ENCODE peak calls at places on chromosomes 5 and 9, in nine cellular contexts. V is choroid plexus epithelial cell; U is anterior cingulate cortex; L is bronchial epithelial cell; T is activated CD8-positive, alpha-beta memory T cell treated with anti-CD3 and anti-CD28 coated beads for 24 hours; S is ureter; K is stimulated activated CD8-positive, alpha-beta memory T cell treated with anti-CD3 and anti-CD28 coated beads, Interleukin-15, amount 100 ng/mL, for 24 hours; P is KBM-7; D is activated naive CD4-positive, alpha-beta T cell. Z is an unnamed sample.

GRCh38 chr9:117074337-117074662 is 340.6 kb downstream of the ASTN2 start:
- DNase-seq in K (no peak), L (no peak), U (no peak), V (no peak), T (no peak), D (no peak), S (no peak), P (no peak), Z (no peak)

GRCh38 chr5:83764101-83764500 is 43.4 kb upstream of the HAPLN1 start:
- DNase-seq in S (no peak), K (no peak), P (no peak), D (no peak), U (no peak), L (no peak), V (no peak), T (no peak), Z (no peak)

GRCh38 chr9:13386935-13387667 is 107.6 kb upstream of the MPDZ start:
- DNase-seq in K (no peak), S (no peak), L (no peak), D (no peak), V (peak; percentile 94), T (no peak), P (no peak), U (no peak), Z (no peak)

GRCh38 chr5:72552041-72552557 is 44.9 kb upstream of the ZNF366 start:
- DNase-seq in L (peak; percentile 70), D (no peak), U (no peak), K (no peak), T (no peak), S (no peak), V (peak; percentile 75), P (no peak), Z (no peak)

GRCh38 chr5:77945874-77946273 is 169.7 kb upstream of the TBCA start:
- DNase-seq in D (no peak), S (no peak), K (no peak), U (peak; percentile 27), P (no peak), L (no peak), V (no peak), T (no peak), Z (no peak)

GRCh38 chr5:174355208-174355612 is 309.7 kb downstream of the NSG2 start:
- DNase-seq in P (no peak), U (no peak), K (no peak), T (no peak), V (peak; percentile 85), L (peak; percentile 24), S (no peak), D (no peak), Z (no peak)

GRCh38 chr5:157607371-157608161 is 32.0 kb upstream of the ADAM19 start:
- DNase-seq in P (no peak), V (peak; percentile 70), T (peak; percentile 77), S (no peak), K (no peak), U (no peak), D (peak; percentile 9), L (peak; percentile 88), Z (peak; percentile 56)

GRCh38 chr5:37112383-37112991 is 136.7 kb downstream of the CPLANE1 start:
- DNase-seq in V (no peak), K (no peak), P (no peak), T (no peak), D (no peak), U (no peak), L (peak; percentile 14), S (no peak), Z (no peak)

GRCh38 chr9:108001219-108001618 is 511.6 kb upstream of the KLF4 start:
- DNase-seq in T (no peak), D (no peak), V (no peak), L (no peak), S (no peak), K (no peak), P (no peak), U (no peak), Z (no peak)

GRCh38 chr9:98356953-98357352 is 101.5 kb upstream of the TBC1D2 start:
- DNase-seq in P (no peak), L (peak; percentile 87), D (no peak), K (no peak), T (no peak), U (no peak), S (no peak), V (peak; percentile 61), Z (no peak)

GRCh38 chr5:147303976-147304375 is 69.2 kb downstream of the STK32A start:
- DNase-seq in V (peak; percentile 36), S (no peak), D (no peak), L (peak; percentile 92), T (no peak), P (no peak), K (no peak), U (no peak), Z (no peak)

GRCh38 chr5:95081500-95082355 is 203.2 kb downstream of the MCTP1 start:
- DNase-seq in V (peak; percentile 97), K (no peak), L (peak; percentile 95), U (no peak), T (no peak), P (peak; percentile 63), D (peak; percentile 13), S (no peak), Z (no peak)

GRCh38 chr9:105127863-105128220 is 116.6 kb upstream of the SLC44A1 start:
- DNase-seq in L (peak; percentile 71), K (no peak), P (peak; percentile 92), V (peak; percentile 70), U (no peak), D (no peak), S (no peak), T (no peak), Z (peak; percentile 53)

GRCh38 chr9:126448865-126449577 is 122.4 kb downstream of the MVB12B start:
- DNase-seq in T (peak; percentile 43), V (no peak), D (no peak), P (no peak), S (no peak), L (no peak), U (no peak), K (no peak), Z (no peak)

GRCh38 chr9:128055222-128056040 is 11.7 kb downstream of the NAIF1 start:
- DNase-seq in T (no peak), V (peak; percentile 79), S (no peak), L (no peak), P (no peak), D (no peak), U (no peak), K (no peak), Z (no peak)

GRCh38 chr9:27183151-27183550 is 74.1 kb downstream of the TEK start:
- DNase-seq in P (no peak), V (no peak), T (no peak), K (no peak), D (no peak), U (no peak), L (no peak), S (no peak), Z (no peak)

GRCh38 chr9:17349816-17350215 is 215.0 kb downstream of the CNTLN start:
- DNase-seq in U (no peak), V (peak; percentile 66), P (no peak), L (peak; percentile 7), K (no peak), T (no peak), S (no peak), D (no peak), Z (no peak)

GRCh38 chr5:43190755-43191603 is 1.0 kb upstream of the NIM1K start:
- DNase-seq in S (no peak), P (peak; percentile 47), D (no peak), T (no peak), L (peak; percentile 29), U (no peak), K (no peak), V (peak; percentile 59), Z (no peak)

GRCh38 chr9:108041551-108041950 is 552.0 kb upstream of the KLF4 start:
- DNase-seq in T (no peak), V (peak; percentile 71), U (no peak), D (no peak), K (no peak), S (no peak), L (peak; percentile 96), P (no peak), Z (no peak)

GRCh38 chr9:131839281-131840084 is 99.6 kb upstream of the RAPGEF1 start:
- DNase-seq in T (peak; percentile 58), K (no peak), P (no peak), V (peak; percentile 71), S (no peak), L (peak; percentile 54), D (peak; percentile 16), U (no peak), Z (peak; percentile 14)

GRCh38 chr5:38201158-38201557 is 57.2 kb upstream of the EGFLAM start:
- DNase-seq in L (no peak), K (no peak), V (no peak), S (no peak), T (no peak), U (no peak), D (no peak), P (no peak), Z (no peak)

GRCh38 chr9:130184983-130185382 is 12.8 kb downstream of the NCS1 start:
- DNase-seq in S (no peak), D (no peak), P (no peak), U (no peak), L (no peak), K (no peak), T (no peak), V (no peak), Z (no peak)

GRCh38 chr9:83707518-83707767 is 315 bp downstream of the UBQLN1 start:
- DNase-seq in P (no peak), D (peak; percentile 73), V (no peak), S (no peak), T (no peak), U (no peak), K (no peak), L (peak; percentile 61), Z (no peak)

GRCh38 chr9:738209-738915 is 103.1 kb upstream of the DMRT1 start:
- DNase-seq in S (peak; percentile 62), K (no peak), P (no peak), L (peak; percentile 97), D (no peak), T (no peak), V (peak; percentile 92), U (peak; percentile 15), Z (no peak)

GRCh38 chr5:93126634-93127033 is 454.4 kb downstream of the NR2F1-AS1 start:
- DNase-seq in S (no peak), P (no peak), D (no peak), V (peak; percentile 37), U (no peak), L (peak; percentile 56), T (no peak), K (no peak), Z (no peak)

GRCh38 chr5:161546463-161547301 is at the start of gene GABRB2:
- DNase-seq in U (peak; percentile 6), L (peak; percentile 25), D (no peak), P (peak; percentile 72), K (no peak), S (no peak), T (peak; percentile 60), V (peak; percentile 21), Z (no peak)

GRCh38 chr5:156922207-156922792 is 40.7 kb downstream of the TIMD4 start:
- DNase-seq in T (no peak), P (no peak), S (no peak), V (no peak), U (no peak), D (no peak), K (no peak), L (no peak), Z (no peak)

GRCh38 chr5:36066540-36067210 is at the start of gene UGT3A2:
- DNase-seq in L (no peak), U (no peak), P (peak; percentile 40), K (no peak), D (no peak), V (no peak), S (no peak), T (no peak), Z (no peak)

GRCh38 chr9:34279431-34279830 is 49.6 kb downstream of the KIF24 start:
- DNase-seq in U (no peak), T (no peak), S (no peak), L (peak; percentile 83), D (no peak), K (no peak), P (no peak), V (no peak), Z (no peak)

GRCh38 chr5:169343761-169344160 is 42.8 kb upstream of the SLIT3 start:
- DNase-seq in S (no peak), T (no peak), L (peak; percentile 51), V (no peak), U (no peak), D (no peak), K (no peak), P (no peak), Z (no peak)

GRCh38 chr9:70668751-70669150 is 254.3 kb upstream of the KLF9 start:
- DNase-seq in L (peak; percentile 38), V (no peak), K (no peak), D (no peak), S (no peak), P (no peak), U (no peak), T (no peak), Z (no peak)

Z was measured in effector CD4-positive, alpha-beta T cell.